ENCODE peak calls at places on chromosomes 12 and 14, in five cellular contexts. B, G, S, L and U are unnamed samples.
A peak's percentile ranks its signal among the peaks of the same experiment; 100 is the strongest.

GRCh38 chr14:100824156-100824555 is 1.8 kb upstream of the MEG3 start:
- DNase-seq in G (peak; percentile 67), S (no peak), L (peak; percentile 34), B (no peak), U (no peak)

GRCh38 chr12:12684375-12685106 is 11.4 kb downstream of the GPR19 start:
- DNase-seq in L (peak; percentile 66), B (peak; percentile 1), G (peak; percentile 76), S (peak; percentile 97), U (no peak)

GRCh38 chr12:47068539-47068938 is 10.9 kb upstream of the PCED1B start:
- DNase-seq in L (peak; percentile 64), S (no peak), G (no peak), B (no peak), U (no peak)

GRCh38 chr12:123478069-123478468 is 20.1 kb downstream of the SNRNP35 start:
- DNase-seq in G (no peak), S (no peak), B (no peak), L (no peak), U (no peak)

GRCh38 chr12:25420116-25420515 is 133.0 kb downstream of the LMNTD1 start:
- DNase-seq in L (peak; percentile 4), B (no peak), G (no peak), S (no peak), U (no peak)

GRCh38 chr14:51889851-51890250 is 29.4 kb downstream of the GNG2 start:
- DNase-seq in S (no peak), L (no peak), B (no peak), G (no peak), U (no peak)

GRCh38 chr14:49218436-49219092 is 367.6 kb downstream of the RPS29 start:
- DNase-seq in L (no peak), B (no peak), G (no peak), S (no peak), U (no peak)

GRCh38 chr14:95058491-95058890 is 98.8 kb downstream of the DICER1 start:
- DNase-seq in L (no peak), G (no peak), B (no peak), S (no peak), U (no peak)

GRCh38 chr12:42039146-42039545 is 105.5 kb downstream of the GXYLT1 start:
- DNase-seq in L (peak; percentile 46), B (no peak), S (no peak), G (no peak), U (no peak)

GRCh38 chr12:57611116-57611809 is at the start of gene ARHGEF25:
- DNase-seq in S (peak; percentile 70), L (peak; percentile 73), G (peak; percentile 55), B (peak; percentile 14), U (no peak)

GRCh38 chr12:121245031-121245430 is 35.1 kb downstream of the P2RX4 start:
- DNase-seq in B (no peak), G (no peak), S (no peak), L (no peak), U (no peak)

GRCh38 chr12:3293446-3294161 is 197.4 kb upstream of the PRMT8 start:
- DNase-seq in G (no peak), B (no peak), L (peak; percentile 37), S (no peak), U (no peak)

GRCh38 chr12:119578112-119578511 is 15.5 kb upstream of the TMEM233 start:
- DNase-seq in S (no peak), B (no peak), L (no peak), G (no peak), U (no peak)

GRCh38 chr12:23614280-23614679 is 335.2 kb downstream of the SOX5 start:
- DNase-seq in L (no peak), G (no peak), S (no peak), B (no peak), U (no peak)

GRCh38 chr14:60700598-60700997 is 23.6 kb downstream of the SIX4 start:
- DNase-seq in L (no peak), S (no peak), G (no peak), B (no peak), U (no peak)

GRCh38 chr14:36424478-36425102 is 95.4 kb downstream of the NKX2-1 start:
- DNase-seq in S (no peak), L (no peak), G (no peak), B (no peak), U (no peak)

GRCh38 chr14:36661506-36662257 is at the start of gene PAX9:
- DNase-seq in G (no peak), L (peak; percentile 73), S (peak; percentile 91), B (no peak), U (peak; percentile 55)

GRCh38 chr12:129610601-129611120 is 293.2 kb downstream of the TMEM132D start:
- DNase-seq in G (no peak), L (no peak), B (no peak), S (no peak), U (no peak)

GRCh38 chr14:65958664-65959562 is 527.3 kb upstream of the CCDC196 start:
- DNase-seq in G (no peak), L (peak; percentile 37), S (peak; percentile 42), B (peak; percentile 71), U (no peak)

GRCh38 chr12:69880566-69880965 is 55.5 kb downstream of the MYRFL start:
- DNase-seq in S (no peak), L (peak; percentile 20), B (peak; percentile 56), G (no peak), U (no peak)